ENCODE peak calls at places on chromosomes 12 and 14, in seven cellular contexts. X is dorsolateral prefrontal cortex; Z is suprapubic skin; N is GM23338; C is heart left ventricle; D is brain microvascular endothelial cell; Q is CD8-positive, alpha-beta T cell. E is an unnamed sample.

GRCh38 chr12:132798836-132799235 is 29.8 kb downstream of the GOLGA3 start:
- DNase-seq in X (no peak), Z (no peak), N (no peak), C (no peak), D (no peak), Q (no peak), E (no peak)

GRCh38 chr12:98579347-98579746 is 14.1 kb upstream of the SLC25A3 start:
- DNase-seq in X (no peak), Z (no peak), N (no peak), C (no peak), D (no peak), Q (no peak), E (no peak)

GRCh38 chr12:6905414-6906040 is 905 bp downstream of the LRRC23 start:
- DNase-seq in X (no peak), Z (no peak), N (no peak), C (no peak), D (no peak), Q (no peak), E (no peak)

GRCh38 chr12:64907097-64907496 is 82.7 kb downstream of the TBC1D30 start:
- DNase-seq in X (no peak), Z (no peak), N (no peak), C (no peak), D (no peak), Q (no peak), E (no peak)

GRCh38 chr14:60651936-60652673 is 2.8 kb upstream of the SIX1 start:
- DNase-seq in X (no peak), Z (no peak), N (peak; percentile 71), C (no peak), D (no peak), Q (no peak), E (no peak)

GRCh38 chr14:89965839-89966238 is 10.1 kb downstream of the TDP1 start:
- DNase-seq in X (no peak), Z (no peak), N (no peak), C (no peak), D (no peak), Q (no peak), E (no peak)

GRCh38 chr12:53844989-53845836 is 93.4 kb upstream of the HOXC13 start:
- DNase-seq in X (no peak), Z (peak; percentile 64), N (peak; percentile 47), C (no peak), D (no peak), Q (no peak), E (no peak)

GRCh38 chr14:32677381-32677780 is 261.3 kb upstream of the NPAS3 start:
- DNase-seq in X (no peak), Z (no peak), N (no peak), C (no peak), D (no peak), Q (no peak), E (no peak)

GRCh38 chr14:88386395-88386794 is 938 bp downstream of the SPATA7 start:
- DNase-seq in X (no peak), Z (no peak), N (no peak), C (no peak), D (no peak), Q (no peak), E (no peak)

GRCh38 chr12:47105914-47106674 is 26.3 kb upstream of the AMIGO2 start:
- DNase-seq in X (no peak), Z (no peak), N (no peak), C (no peak), D (no peak), Q (no peak), E (no peak)

GRCh38 chr12:102966200-102966941 is 8.9 kb downstream of the ASCL1 start:
- DNase-seq in X (no peak), Z (no peak), N (no peak), C (no peak), D (no peak), Q (no peak), E (no peak)

GRCh38 chr12:110266381-110266909 is 14.6 kb upstream of the ATP2A2 start:
- DNase-seq in X (no peak), Z (no peak), N (no peak), C (no peak), D (no peak), Q (no peak), E (no peak)

GRCh38 chr12:120687570-120688289 is 781 bp downstream of the MLEC start:
- DNase-seq in X (no peak), Z (peak; percentile 68), N (peak; percentile 58), C (no peak), D (no peak), Q (peak; percentile 27), E (no peak)

GRCh38 chr12:92866418-92866817 is 62.7 kb downstream of the EEA1 start:
- DNase-seq in X (no peak), Z (no peak), N (no peak), C (no peak), D (no peak), Q (no peak), E (no peak)

DNA sequence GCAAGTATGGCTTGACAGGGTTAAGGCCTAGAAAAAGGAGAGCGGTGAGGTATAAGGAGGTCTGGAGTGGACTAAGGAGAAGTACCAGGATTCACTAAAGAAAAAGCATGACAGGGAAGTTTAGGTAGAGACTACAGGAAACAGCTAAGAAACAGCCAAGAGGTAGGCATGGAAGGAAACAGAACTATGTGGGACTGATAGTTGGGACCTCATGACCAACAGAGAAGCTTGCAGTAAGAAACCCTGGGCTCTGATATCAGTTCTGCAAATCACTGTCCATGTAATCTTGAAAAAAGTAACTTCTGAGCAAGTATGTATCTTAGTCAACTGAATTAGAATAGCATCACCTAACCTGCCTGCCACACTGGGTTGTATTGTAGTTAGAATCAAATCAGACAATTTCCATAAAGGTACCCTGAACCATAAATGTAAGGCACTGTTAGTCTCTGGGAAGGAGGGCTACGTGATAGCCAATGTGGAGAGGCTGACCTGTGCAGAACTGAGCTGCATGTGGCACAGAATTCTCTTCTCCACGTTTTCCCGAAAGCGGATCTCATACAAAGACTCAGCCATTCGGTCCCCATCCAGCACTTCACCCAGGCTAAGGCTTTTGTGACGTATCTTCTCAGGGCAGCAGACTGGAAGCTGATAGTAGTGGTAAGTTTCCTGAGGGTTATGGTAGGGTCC is 912 bp downstream of the TM9SF1 start:
- DNase-seq in X (no peak), Z (no peak), N (no peak), C (no peak), D (no peak), Q (no peak), E (no peak)
- H3K4me3 ChIP-seq in X (peak overlapping the region; percentile 97), Z (peak overlapping the region; percentile 99), N (peak overlapping the region; percentile 95), C (peak overlapping the region; percentile 96), D (peak overlapping the region; percentile 80), Q (peak overlapping the region; percentile 87), E (peak overlapping the region; percentile 50)

GRCh38 chr12:57227315-57228115 is 2.0 kb upstream of the SHMT2 start:
- DNase-seq in X (no peak), Z (no peak), N (peak; percentile 65), C (no peak), D (no peak), Q (no peak), E (no peak)

GRCh38 chr12:57230381-57231155 is 1.1 kb downstream of the SHMT2 start:
- DNase-seq in X (no peak), Z (no peak), N (no peak), C (no peak), D (no peak), Q (no peak), E (no peak)

GRCh38 chr12:57231276-57232021 is 1.9 kb downstream of the SHMT2 start:
- DNase-seq in X (no peak), Z (no peak), N (no peak), C (no peak), D (no peak), Q (no peak), E (no peak)

GRCh38 chr12:57229634-57230380 is at the start of gene SHMT2:
- DNase-seq in X (peak; percentile 94), Z (peak; percentile 95), N (peak; percentile 99), C (peak; percentile 94), D (peak; percentile 91), Q (peak; percentile 91), E (peak; percentile 97)

DNA sequence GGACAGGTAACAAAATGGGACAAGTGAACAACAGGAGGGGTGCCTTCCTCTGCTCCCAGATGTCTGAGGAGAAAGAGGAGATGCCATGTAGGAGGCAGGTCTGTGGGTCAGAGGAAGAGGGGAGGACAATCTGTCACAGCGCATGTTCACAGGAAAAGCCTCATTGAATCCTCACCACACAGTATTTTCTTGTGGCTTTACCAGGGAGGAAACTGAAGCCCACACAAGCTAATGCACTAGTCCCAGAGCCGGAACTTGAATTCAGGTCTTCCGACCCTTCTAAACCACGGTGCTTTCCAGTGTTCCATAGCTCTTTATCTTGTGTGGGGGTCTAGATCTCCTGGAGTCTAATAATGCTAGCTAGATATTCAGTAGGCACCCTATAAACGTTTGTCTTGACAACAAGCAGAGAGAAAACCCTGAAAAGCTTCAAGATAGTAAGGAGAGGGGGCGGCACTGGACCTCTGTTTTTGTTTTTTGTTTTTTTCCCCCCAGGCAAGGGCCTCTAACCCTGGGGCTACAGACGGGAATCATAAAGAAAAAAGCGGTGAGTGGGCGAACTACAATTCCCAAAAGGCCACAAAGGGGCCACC is 374 bp upstream of the SHMT2 start:
- DNase-seq in X (no peak), Z (no peak), N (no peak), C (no peak), D (no peak), Q (no peak), E (no peak)
- TF ChIP-seq CTCF in X (no peak), Z (no peak), N (no peak), C (no peak), D (peak; percentile 3), Q (no peak), E (no peak)

GRCh38 chr12:108822458-108823205 is 34.8 kb downstream of the SSH1 start:
- DNase-seq in X (no peak), Z (no peak), N (no peak), C (no peak), D (no peak), Q (no peak), E (no peak)
- H3K27ac ChIP-seq in X (peak overlapping the region; percentile 86), Z (no peak overlapping the region), N (peak overlapping the region; percentile 52), C (peak overlapping the region; percentile 94), D (peak overlapping the region; percentile 100), Q (no peak overlapping the region), E (peak overlapping the region; percentile 0)

DNA sequence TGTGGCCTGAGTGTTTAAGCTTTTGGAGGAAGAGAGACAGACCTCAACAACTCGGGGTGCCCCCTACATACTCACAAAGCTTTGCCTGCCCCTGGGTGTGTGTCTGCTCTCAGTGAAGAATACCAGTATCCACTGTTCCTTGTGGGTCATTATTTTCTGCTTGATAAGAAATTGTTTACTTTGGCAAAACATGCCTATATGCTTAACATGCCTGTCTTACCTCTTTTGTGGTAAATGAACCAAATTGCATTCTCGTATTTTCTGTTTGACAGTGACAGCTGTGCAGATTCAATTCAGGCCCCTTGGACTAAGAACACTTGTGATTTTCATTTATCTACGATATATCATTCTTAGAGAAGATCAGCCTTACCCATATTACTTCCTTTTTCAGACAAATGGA is 50.6 kb upstream of the REP15 start:
- DNase-seq in X (no peak), Z (no peak), N (no peak), C (no peak), D (no peak), Q (no peak), E (no peak)
- H3K4me3 ChIP-seq in X (no peak overlapping the region), Z (no peak overlapping the region), N (no peak overlapping the region), C (no peak overlapping the region), D (no peak overlapping the region), Q (no peak overlapping the region), E (no peak overlapping the region)

DNA sequence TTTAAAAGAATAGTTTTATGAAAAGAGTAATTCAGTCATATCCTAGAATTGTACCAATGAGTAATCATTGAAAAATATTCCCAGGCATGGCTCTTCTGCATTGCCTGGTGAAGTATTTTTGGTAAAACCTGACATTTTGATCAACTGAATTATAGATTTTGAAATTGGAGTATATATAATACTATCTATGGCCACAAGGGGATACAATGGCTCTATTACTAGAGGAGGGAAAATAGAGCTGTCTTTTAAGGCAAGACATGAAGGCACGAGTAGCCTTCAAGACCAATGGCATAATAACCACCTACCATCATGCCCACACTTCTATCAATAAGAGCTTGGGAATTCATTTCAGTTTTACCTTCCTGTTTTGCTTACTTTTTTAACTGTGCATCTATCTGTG is 1241.4 kb upstream of the TMEM132C start:
- DNase-seq in X (no peak), Z (no peak), N (no peak), C (no peak), D (no peak), Q (no peak), E (no peak)
- TF ChIP-seq CTCF in X (peak; percentile 22), Z (no peak), N (no peak), C (no peak), D (peak; percentile 27), Q (no peak), E (no peak)

E was measured in WERI-Rb-1.